ENCODE peak calls at places on chromosomes 2 and 18, in six cellular contexts. K is memory B cell, J is NCI-H187 treated with DMSO at 0.1 percent for 48 hours, P is cardiac muscle cell, M is NCI-H1105, L is Right ventricle myocardium inferior. T is an unnamed sample.

GRCh38 chr2:23419171-23420090 is 34.5 kb downstream of the KLHL29 start:
- DNase-seq in M (no peak), K (no peak), J (no peak), P (peak; percentile 41), L (no peak), T (no peak)

GRCh38 chr2:27003857-27004256 is 28.9 kb upstream of the TMEM214 start:
- DNase-seq in M (no peak), L (no peak), P (no peak), J (no peak), K (no peak), T (no peak)

GRCh38 chr2:36399050-36399449 is 43.5 kb downstream of the CRIM1 start:
- DNase-seq in K (no peak), P (no peak), L (no peak), J (no peak), M (no peak), T (no peak)

GRCh38 chr2:163652741-163653140 is 83.1 kb downstream of the FIGN start:
- DNase-seq in J (no peak), P (no peak), L (no peak), M (no peak), K (no peak), T (no peak)

GRCh38 chr2:177380181-177380580 is 12.4 kb upstream of the AGPS start:
- DNase-seq in L (no peak), J (no peak), P (no peak), K (no peak), M (no peak), T (peak; percentile 51)

GRCh38 chr18:32469190-32469611 is 1.5 kb downstream of the GAREM1 start:
- DNase-seq in P (peak; percentile 62), L (peak; percentile 70), K (no peak), M (peak; percentile 28), J (no peak), T (peak; percentile 71)

GRCh38 chr2:10619643-10620042 is 70.1 kb downstream of the NOL10 start:
- DNase-seq in J (no peak), K (no peak), P (no peak), L (no peak), M (no peak), T (no peak)

GRCh38 chr2:71720283-71720560 is 266.9 kb downstream of the DYSF start:
- DNase-seq in P (no peak), K (no peak), M (no peak), J (no peak), L (no peak), T (no peak)

GRCh38 chr2:158998486-158999248 is 30.2 kb downstream of the TANC1 start:
- DNase-seq in M (no peak), K (no peak), J (no peak), L (no peak), P (no peak), T (peak; percentile 76)

GRCh38 chr2:47504174-47504810 is 101.3 kb downstream of the MSH2 start:
- DNase-seq in M (no peak), P (no peak), J (no peak), K (no peak), L (no peak), T (no peak)

GRCh38 chr2:47451790-47452189 is 48.8 kb downstream of the MSH2 start:
- DNase-seq in P (no peak), L (no peak), J (no peak), K (no peak), M (no peak), T (no peak)

GRCh38 chr2:57809230-57809629 is 237.4 kb upstream of the VRK2 start:
- DNase-seq in K (no peak), L (no peak), P (no peak), M (no peak), J (no peak), T (no peak)

GRCh38 chr18:56910967-56911366 is 235.9 kb upstream of the BOD1L2 start:
- DNase-seq in P (no peak), M (no peak), K (no peak), J (no peak), L (no peak), T (no peak)

GRCh38 chr2:165969227-165969626 is 15.7 kb upstream of the TTC21B start:
- DNase-seq in P (no peak), M (no peak), L (no peak), J (no peak), K (no peak), T (peak; percentile 9)

GRCh38 chr2:120473522-120474271 is 127.8 kb downstream of the INHBB start:
- DNase-seq in K (no peak), J (no peak), M (no peak), L (no peak), P (no peak), T (no peak)

GRCh38 chr18:50594012-50594411 is 34.1 kb downstream of the MAPK4 start:
- DNase-seq in J (no peak), M (no peak), P (no peak), L (no peak), K (no peak), T (no peak)

GRCh38 chr2:238875161-238875530 is 27.3 kb downstream of the TWIST2 start:
- DNase-seq in J (no peak), K (no peak), M (no peak), P (no peak), L (no peak), T (no peak)

GRCh38 chr2:232979871-232980461 is 33.1 kb downstream of the NGEF start:
- DNase-seq in M (no peak), J (no peak), P (no peak), K (no peak), L (no peak), T (peak; percentile 34)

GRCh38 chr2:86703704-86704370 is 16.3 kb upstream of the RMND5A start:
- DNase-seq in K (no peak), L (peak; percentile 61), M (no peak), P (no peak), J (no peak), T (no peak)

GRCh38 chr2:224286923-224287322 is 115.0 kb downstream of the FAM124B start:
- DNase-seq in P (no peak), K (no peak), M (no peak), L (no peak), J (no peak), T (no peak)

GRCh38 chr2:128503358-128504241 is 184.9 kb upstream of the HS6ST1 start:
- DNase-seq in L (no peak), M (no peak), J (no peak), P (no peak), K (no peak), T (no peak)

GRCh38 chr2:19644763-19645162 is 257.0 kb downstream of the TTC32 start:
- DNase-seq in J (no peak), P (no peak), M (no peak), L (no peak), K (no peak), T (no peak)

GRCh38 chr2:123500346-123500745 is 524.7 kb upstream of the CNTNAP5 start:
- DNase-seq in P (no peak), M (no peak), J (no peak), L (no peak), K (no peak), T (no peak)

GRCh38 chr2:80238692-80239469 is 65.7 kb downstream of the LRRTM1 start:
- DNase-seq in J (no peak), M (no peak), P (peak; percentile 32), K (no peak), L (no peak), T (peak; percentile 39)

GRCh38 chr2:99816908-99817307 is 325.5 kb downstream of the AFF3 start:
- DNase-seq in K (no peak), M (no peak), J (no peak), L (no peak), P (no peak), T (no peak)

GRCh38 chr2:217953531-217953932 is 49.3 kb downstream of the TNS1 start:
- DNase-seq in J (no peak), K (no peak), P (peak; percentile 48), L (no peak), M (no peak), T (no peak)

GRCh38 chr2:143284087-143284675 is 155.0 kb downstream of the ARHGAP15 start:
- DNase-seq in K (no peak), L (peak; percentile 57), M (no peak), J (no peak), P (peak; percentile 72), T (peak; percentile 6)

GRCh38 chr2:21220930-21221329 is 97.2 kb downstream of the TDRD15 start:
- DNase-seq in K (no peak), M (no peak), L (no peak), P (no peak), J (no peak), T (no peak)

GRCh38 chr2:179532890-179533289 is 268.3 kb upstream of the SESTD1 start:
- DNase-seq in K (no peak), L (no peak), J (no peak), M (no peak), P (no peak), T (no peak)

GRCh38 chr2:29260151-29260772 is 145.0 kb downstream of the CLIP4 start:
- DNase-seq in K (no peak), J (no peak), P (no peak), M (no peak), L (no peak), T (no peak)

GRCh38 chr2:8514748-8515389 is 167.0 kb upstream of the ID2 start:
- DNase-seq in L (no peak), J (no peak), P (no peak), M (no peak), K (no peak), T (peak; percentile 45)

GRCh38 chr2:145906356-145906755 is 1386.4 kb upstream of the ZEB2 start:
- DNase-seq in P (no peak), K (no peak), J (no peak), L (no peak), M (no peak), T (no peak)

GRCh38 chr2:9556121-9556869 is 665 bp upstream of the ADAM17 start:
- DNase-seq in J (no peak), M (no peak), P (no peak), L (no peak), K (no peak), T (peak; percentile 68)

GRCh38 chr18:68219274-68219673 is 495.6 kb downstream of the TMX3 start:
- DNase-seq in L (no peak), K (no peak), J (no peak), M (no peak), P (no peak), T (no peak)

GRCh38 chr2:190533968-190534309 is 583 bp downstream of the NEMP2 start:
- DNase-seq in J (no peak), P (no peak), K (no peak), L (no peak), M (no peak), T (no peak)

GRCh38 chr2:230722207-230722606 is 9.6 kb downstream of the CAB39 start:
- DNase-seq in L (no peak), M (no peak), K (no peak), P (no peak), J (no peak), T (no peak)

GRCh38 chr2:230872968-230873669 is 8.4 kb downstream of the ITM2C start:
- DNase-seq in J (no peak), P (no peak), K (peak; percentile 50), M (no peak), L (no peak), T (no peak)

GRCh38 chr2:45178854-45179253 is 169.6 kb upstream of the SIX2 start:
- DNase-seq in L (no peak), P (no peak), K (no peak), M (no peak), J (no peak), T (no peak)